ENCODE peak calls at places on chromosomes 3 and 15, in eight cellular contexts. N, E, K, R, G, O, D and M are unnamed samples.

GRCh38 chr15:87669846-87670245 is 586.7 kb downstream of the NTRK3 start:
- DNase-seq in N (no peak), E (no peak), D (no peak), K (no peak), R (no peak), G (no peak), O (no peak), M (no peak)

GRCh38 chr3:148254402-148254801 is 443.3 kb upstream of the AGTR1 start:
- DNase-seq in G (no peak), N (no peak), K (no peak), D (no peak), R (no peak), E (no peak), O (no peak), M (no peak)

GRCh38 chr3:149845570-149846244 is 32.7 kb downstream of the RNF13 start:
- DNase-seq in K (no peak), G (no peak), E (peak), N (no peak), O (no peak), D (no peak), R (no peak), M (no peak)

GRCh38 chr3:53708001-53708621 is 138.1 kb downstream of the CHDH start:
- DNase-seq in K (no peak), D (no peak), N (peak), G (no peak), R (no peak), E (no peak), O (no peak), M (no peak)

GRCh38 chr3:33940149-33940548 is 141.7 kb downstream of the PDCD6IP start:
- DNase-seq in D (no peak), G (no peak), R (no peak), E (no peak), K (no peak), N (no peak), O (no peak), M (no peak)

GRCh38 chr3:13548696-13549512 is at the start of gene FBLN2:
- DNase-seq in R (no peak), E (no peak), D (peak), N (peak), O (no peak), G (no peak), K (no peak), M (no peak)

GRCh38 chr3:113441051-113441770 is at the start of gene CFAP44:
- DNase-seq in D (no peak), E (peak), G (no peak), K (peak), O (no peak), N (peak), R (no peak), M (no peak)

GRCh38 chr3:177483182-177483967 is 286.1 kb upstream of the TBL1XR1 start:
- DNase-seq in G (no peak), N (no peak), E (peak), O (peak), D (peak), K (no peak), R (no peak), M (no peak)

GRCh38 chr3:171415070-171415469 is 45.1 kb downstream of the TNIK start:
- DNase-seq in E (no peak), D (no peak), K (no peak), N (no peak), G (no peak), R (no peak), O (no peak), M (peak)

GRCh38 chr3:183295211-183295610 is 42.2 kb downstream of the B3GNT5 start:
- DNase-seq in E (peak), N (no peak), K (no peak), O (no peak), R (no peak), D (no peak), G (no peak), M (peak)

GRCh38 chr15:80404719-80405553 is 754 bp downstream of the ARNT2 start:
- DNase-seq in R (peak), K (no peak), G (no peak), D (no peak), E (no peak), N (peak), O (no peak), M (no peak)

GRCh38 chr15:40293006-40293405 is 10.1 kb upstream of the ANKRD63 start:
- DNase-seq in O (no peak), E (no peak), K (no peak), R (no peak), G (no peak), D (no peak), N (no peak), M (no peak)

GRCh38 chr15:29442532-29442931 is 172.9 kb upstream of the NSMCE3 start:
- DNase-seq in O (no peak), K (no peak), E (no peak), G (no peak), D (no peak), N (no peak), R (no peak), M (no peak)

GRCh38 chr3:123025642-123026521 is 1.7 kb downstream of the SEMA5B start:
- DNase-seq in G (no peak), N (peak), D (no peak), E (no peak), O (no peak), K (no peak), R (no peak), M (no peak)

GRCh38 chr3:170992854-170993253 is 33.7 kb downstream of the SLC2A2 start:
- DNase-seq in K (no peak), G (no peak), R (no peak), D (no peak), O (no peak), E (no peak), N (no peak), M (no peak)

GRCh38 chr15:39127925-39128617 is 452.8 kb upstream of the THBS1 start:
- DNase-seq in R (peak), E (peak), K (peak), G (no peak), O (peak), D (peak), N (no peak), M (peak)

DNA sequence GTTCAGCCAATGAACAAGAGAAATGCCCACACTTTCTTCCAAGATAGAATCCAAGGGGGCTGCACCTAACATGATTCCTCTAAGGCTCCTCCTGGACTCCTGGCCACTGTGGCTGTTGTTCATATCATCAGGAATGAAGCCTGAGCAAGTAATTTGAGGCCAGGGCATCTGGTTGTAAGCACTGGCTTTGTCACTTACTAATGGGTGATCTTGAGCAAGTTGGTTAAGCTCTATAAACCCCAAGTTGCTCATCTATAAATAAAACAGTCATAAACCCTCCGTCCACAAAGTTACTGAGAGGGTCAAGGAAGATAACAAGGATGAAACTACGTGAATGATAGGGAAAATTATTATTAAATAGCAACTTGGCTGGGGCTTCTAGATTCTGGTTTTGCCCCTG is 58.3 kb downstream of the CDC25A start:
- DNase-seq in K (no peak), E (no peak), O (no peak), R (no peak), G (no peak), D (no peak), N (no peak), M (no peak)
- TF ChIP-seq CTCF in K (no peak), E (no peak), O (no peak), R (no peak), G (no peak), D (no peak), N (no peak), M (no peak)

DNA sequence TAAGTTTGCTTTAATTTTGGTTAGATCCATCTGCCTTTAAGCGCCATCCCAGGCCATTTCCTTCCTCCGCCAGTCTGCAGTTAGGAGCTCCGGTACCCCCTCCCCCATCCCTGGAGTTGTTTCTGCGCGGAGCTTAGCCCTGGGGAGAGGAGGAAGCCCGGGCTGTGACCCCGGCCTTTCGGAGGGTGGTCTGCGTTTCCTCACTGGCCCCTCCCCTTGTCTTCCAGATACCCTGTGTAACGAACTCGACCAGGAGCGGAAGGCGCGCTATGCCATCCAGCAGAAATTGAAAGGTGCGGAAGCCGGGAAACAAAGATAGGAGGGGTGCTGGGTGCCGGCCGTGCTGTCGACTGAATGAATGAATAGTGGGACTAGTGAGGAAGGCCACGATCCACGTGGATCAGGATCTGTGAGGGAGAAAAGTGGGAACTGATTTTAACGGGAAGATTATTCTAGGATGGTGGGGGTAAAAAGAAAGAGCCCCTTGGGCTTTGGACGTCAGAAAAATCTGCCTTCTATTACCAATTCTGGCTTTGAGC is 6.8 kb downstream of the RNU6-1 start:
- DNase-seq in R (no peak), D (no peak), N (peak), O (no peak), E (no peak), G (no peak), K (no peak), M (no peak)
- H3K4me3 ChIP-seq in R (no peak), D (no peak), N (peak), O (no peak), E (no peak), G (no peak), K (no peak), M (no peak)

DNA sequence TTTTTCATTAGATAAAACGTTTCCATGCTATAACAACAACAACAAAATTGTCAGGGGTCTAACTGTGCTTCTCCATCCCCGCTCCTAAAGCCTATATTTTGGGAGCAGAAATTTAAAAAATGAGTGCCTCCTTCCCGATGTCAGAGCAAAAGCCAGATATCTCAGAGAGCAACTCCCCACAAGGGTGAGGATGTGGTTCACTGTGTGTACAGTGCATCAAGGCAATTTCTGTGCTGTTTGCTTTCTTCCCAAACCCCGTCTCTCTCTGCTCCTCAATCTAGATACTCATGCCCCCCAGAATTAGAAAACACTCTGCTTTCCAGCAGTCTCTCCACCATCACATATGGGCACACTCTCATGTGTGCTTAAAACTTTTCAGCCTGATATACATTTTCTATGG is 76.7 kb upstream of the MBNL1 start:
- DNase-seq in K (no peak), N (no peak), E (no peak), R (no peak), G (no peak), D (no peak), O (no peak), M (peak)
- TF ChIP-seq MAX in K (no peak), N (no peak), E (no peak), R (no peak), G (no peak), D (no peak), O (no peak), M (no peak)

GRCh38 chr3:125194061-125194848 is 18.3 kb downstream of the SLC12A8 start:
- DNase-seq in G (no peak), D (no peak), N (no peak), E (no peak), K (no peak), O (no peak), R (no peak), M (no peak)
- TF ChIP-seq CTCF in G (no peak), D (no peak), N (no peak), E (no peak), K (no peak), O (no peak), R (no peak), M (no peak)

GRCh38 chr3:58494107-58494506 is 2.2 kb downstream of the KCTD6 start:
- DNase-seq in K (no peak), G (no peak), O (no peak), E (no peak), R (no peak), D (no peak), N (no peak), M (no peak)
- H3K4me3 ChIP-seq in K (no peak), G (no peak), O (no peak), E (peak), R (peak), D (no peak), N (no peak), M (no peak)

GRCh38 chr3:31832576-31832975 is 148.5 kb downstream of the OSBPL10 start:
- DNase-seq in O (no peak), G (no peak), N (no peak), D (no peak), K (no peak), R (no peak), E (no peak), M (no peak)
- TF ChIP-seq MAX in O (no peak), G (no peak), N (no peak), D (no peak), K (no peak), R (no peak), E (no peak), M (no peak)

DNA sequence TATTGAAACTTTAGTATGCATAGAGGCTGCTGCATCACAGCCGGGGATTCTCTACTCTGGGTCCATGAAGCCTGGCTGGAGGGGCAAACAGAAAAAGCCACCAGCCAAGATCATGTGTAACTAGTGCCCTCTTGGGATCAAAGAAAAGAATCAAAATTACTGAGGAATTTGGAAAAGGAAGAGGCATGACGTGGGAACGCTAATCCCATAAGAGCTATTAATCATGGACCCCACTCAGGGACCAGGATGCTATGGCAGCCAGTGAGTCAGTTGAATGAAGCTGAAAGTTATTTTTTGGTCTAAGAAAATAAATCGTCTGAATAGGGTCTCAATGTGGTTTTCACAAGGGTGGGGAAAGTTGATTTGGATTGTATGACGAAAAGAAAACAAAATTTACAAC is 1165.1 kb downstream of the ROBO2 start:
- DNase-seq in D (no peak), K (peak), O (no peak), R (no peak), E (peak), N (no peak), G (no peak), M (no peak)
- TF ChIP-seq CTCF in D (no peak), K (peak), O (no peak), R (no peak), E (peak), N (no peak), G (no peak), M (no peak)

GRCh38 chr3:45559560-45560118 is 34.9 kb upstream of the LIMD1 start:
- DNase-seq in R (no peak), D (no peak), O (no peak), K (no peak), N (no peak), G (no peak), E (no peak), M (no peak)
- H3K4me3 ChIP-seq in R (no peak), D (no peak), O (no peak), K (no peak), N (no peak), G (no peak), E (no peak), M (no peak)

DNA sequence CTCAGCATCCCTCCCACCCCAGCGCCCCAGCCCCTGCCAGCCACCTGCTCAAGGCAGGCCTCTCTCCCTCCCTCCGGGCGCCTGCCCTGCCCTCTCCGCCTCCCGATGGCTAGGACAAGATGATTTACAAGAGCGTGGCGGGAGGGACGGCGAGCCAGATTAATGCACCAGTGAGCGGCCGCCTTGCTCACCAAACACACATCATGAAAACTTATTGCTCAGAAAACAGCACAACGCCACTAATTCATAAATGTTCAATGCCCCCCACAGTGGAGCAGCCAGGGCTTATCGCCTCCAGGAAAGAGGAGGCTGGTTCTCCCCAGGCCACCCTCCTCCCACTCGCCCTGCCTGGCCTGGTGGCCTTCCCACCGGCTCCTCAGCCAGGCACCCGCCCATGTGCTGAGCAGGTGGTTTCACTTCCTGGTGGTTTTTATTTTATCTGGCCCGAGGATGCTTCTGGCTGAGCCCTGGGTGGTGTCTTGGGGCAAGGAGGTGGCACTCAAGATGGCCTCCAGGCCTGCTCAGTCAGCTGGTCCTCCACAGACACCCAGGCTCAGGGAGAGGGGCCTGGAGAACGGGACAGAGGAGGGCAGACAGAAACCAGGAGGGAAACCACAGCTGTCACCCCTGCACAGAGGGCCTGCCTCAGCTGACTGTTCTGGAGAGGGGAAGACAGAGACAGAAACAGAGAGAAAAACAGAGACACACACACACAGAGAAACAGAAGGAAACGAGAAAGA is 284.9 kb downstream of the UACA start:
- DNase-seq in R (no peak), D (no peak), G (no peak), E (no peak), N (no peak), K (no peak), O (no peak), M (peak)
- TF ChIP-seq MAX in R (no peak), D (no peak), G (peak), E (no peak), N (peak), K (no peak), O (peak), M (peak)